ENCODE peak calls at places on chromosomes 1 and 21, in four cellular contexts. One of them, this sample, is unnamed.

GRCh38 chr1:89781494-89782126 is 39.2 kb upstream of the LRRC8D start:
- DNase-seq in IMR-90: no peak
- DNase-seq in K562: no peak
- DNase-seq in HepG2: no peak
- DNase-seq in this sample: no peak

GRCh38 chr1:39676951-39677350 is 5.0 kb upstream of the NT5C1A start:
- DNase-seq in IMR-90: no peak
- DNase-seq in K562: peak
- DNase-seq in HepG2: no peak
- DNase-seq in this sample: no peak

GRCh38 chr1:65449214-65449823 is 28.9 kb downstream of the LEPR start:
- DNase-seq in IMR-90: no peak
- DNase-seq in K562: no peak
- DNase-seq in HepG2: no peak
- DNase-seq in this sample: no peak

GRCh38 chr1:47575855-47576757 is 138.3 kb downstream of the FOXD2 start:
- DNase-seq in IMR-90: peak
- DNase-seq in K562: no peak
- DNase-seq in HepG2: no peak
- DNase-seq in this sample: no peak

GRCh38 chr1:218164930-218165686 is 120.0 kb upstream of the RRP15 start:
- DNase-seq in IMR-90: no peak
- DNase-seq in K562: no peak
- DNase-seq in HepG2: no peak
- DNase-seq in this sample: peak

GRCh38 chr21:46634966-46635323 is 529 bp upstream of the PRMT2 start:
- DNase-seq in IMR-90: peak
- DNase-seq in K562: peak
- DNase-seq in HepG2: peak
- DNase-seq in this sample: peak

GRCh38 chr1:7222616-7223015 is 437.4 kb downstream of the CAMTA1 start:
- DNase-seq in IMR-90: no peak
- DNase-seq in K562: no peak
- DNase-seq in HepG2: no peak
- DNase-seq in this sample: no peak

GRCh38 chr1:107690491-107690890 is 274.5 kb downstream of the VAV3 start:
- DNase-seq in IMR-90: no peak
- DNase-seq in K562: no peak
- DNase-seq in HepG2: peak
- DNase-seq in this sample: no peak

GRCh38 chr1:58363639-58364038 is 182.9 kb downstream of the OMA1 start:
- DNase-seq in IMR-90: no peak
- DNase-seq in K562: no peak
- DNase-seq in HepG2: no peak
- DNase-seq in this sample: no peak

GRCh38 chr1:184465489-184466146 is 78.8 kb downstream of the C1orf21 start:
- DNase-seq in IMR-90: no peak
- DNase-seq in K562: peak
- DNase-seq in HepG2: no peak
- DNase-seq in this sample: no peak

GRCh38 chr1:51927029-51927428 is 48.5 kb upstream of the NRDC start:
- DNase-seq in IMR-90: peak
- DNase-seq in K562: no peak
- DNase-seq in HepG2: no peak
- DNase-seq in this sample: no peak

GRCh38 chr1:40391688-40392145 is 18.2 kb downstream of the SMAP2 start:
- DNase-seq in IMR-90: no peak
- DNase-seq in K562: no peak
- DNase-seq in HepG2: no peak
- DNase-seq in this sample: no peak

GRCh38 chr1:14707774-14708450 is 109.4 kb downstream of the KAZN start:
- DNase-seq in IMR-90: no peak
- DNase-seq in K562: no peak
- DNase-seq in HepG2: no peak
- DNase-seq in this sample: no peak

GRCh38 chr1:53968125-53968513 is 22.0 kb downstream of the LRRC42 start:
- DNase-seq in IMR-90: peak
- DNase-seq in K562: no peak
- DNase-seq in HepG2: peak
- DNase-seq in this sample: no peak

GRCh38 chr1:10914056-10914455 is 98.4 kb upstream of the TARDBP start:
- DNase-seq in IMR-90: no peak
- DNase-seq in K562: no peak
- DNase-seq in HepG2: no peak
- DNase-seq in this sample: no peak

GRCh38 chr21:45264919-45265515 is 22.7 kb downstream of the POFUT2 start:
- DNase-seq in IMR-90: no peak
- DNase-seq in K562: no peak
- DNase-seq in HepG2: no peak
- DNase-seq in this sample: no peak

GRCh38 chr1:212637902-212638301 is 29.3 kb downstream of the ATF3 start:
- DNase-seq in IMR-90: peak
- DNase-seq in K562: no peak
- DNase-seq in HepG2: no peak
- DNase-seq in this sample: no peak

GRCh38 chr1:96845464-96845863 is 123.9 kb downstream of the PTBP2 start:
- DNase-seq in IMR-90: no peak
- DNase-seq in K562: peak
- DNase-seq in HepG2: peak
- DNase-seq in this sample: peak

GRCh38 chr21:40901690-40902089 is 54.7 kb upstream of the DSCAM start:
- DNase-seq in IMR-90: no peak
- DNase-seq in K562: no peak
- DNase-seq in HepG2: no peak
- DNase-seq in this sample: no peak

GRCh38 chr21:43332872-43333300 is 94.0 kb downstream of the SIK1 start:
- DNase-seq in IMR-90: peak
- DNase-seq in K562: no peak
- DNase-seq in HepG2: no peak
- DNase-seq in this sample: no peak

GRCh38 chr1:62926681-62927252 is 142.8 kb downstream of the ATG4C start:
- DNase-seq in IMR-90: no peak
- DNase-seq in K562: no peak
- DNase-seq in HepG2: no peak
- DNase-seq in this sample: no peak

GRCh38 chr1:156063997-156064285 is 3.0 kb downstream of the RAB25 start:
- DNase-seq in IMR-90: peak
- DNase-seq in K562: no peak
- DNase-seq in HepG2: no peak
- DNase-seq in this sample: no peak

GRCh38 chr21:44919111-44919912 is 1.4 kb downstream of the ITGB2 start:
- DNase-seq in IMR-90: no peak
- DNase-seq in K562: no peak
- DNase-seq in HepG2: no peak
- DNase-seq in this sample: no peak

GRCh38 chr21:37614351-37614875 is 247.8 kb downstream of the DYRK1A start:
- DNase-seq in IMR-90: no peak
- DNase-seq in K562: no peak
- DNase-seq in HepG2: no peak
- DNase-seq in this sample: no peak

GRCh38 chr1:170067253-170067819 is 7.2 kb downstream of the KIFAP3 start:
- DNase-seq in IMR-90: peak
- DNase-seq in K562: peak
- DNase-seq in HepG2: no peak
- DNase-seq in this sample: no peak

GRCh38 chr1:83692524-83693336 is 306.2 kb downstream of the TTLL7 start:
- DNase-seq in IMR-90: peak
- DNase-seq in K562: no peak
- DNase-seq in HepG2: peak
- DNase-seq in this sample: no peak

GRCh38 chr1:185916866-185917265 is 182.7 kb downstream of the HMCN1 start:
- DNase-seq in IMR-90: peak
- DNase-seq in K562: no peak
- DNase-seq in HepG2: no peak
- DNase-seq in this sample: no peak

GRCh38 chr1:20792177-20792576 is 5.1 kb upstream of the HP1BP3 start:
- DNase-seq in IMR-90: peak
- DNase-seq in K562: no peak
- DNase-seq in HepG2: no peak
- DNase-seq in this sample: no peak

GRCh38 chr1:200411406-200412257 is 1.8 kb upstream of the ZNF281 start:
- DNase-seq in IMR-90: no peak
- DNase-seq in K562: no peak
- DNase-seq in HepG2: peak
- DNase-seq in this sample: no peak

GRCh38 chr21:33026299-33026858 is 644 bp downstream of the OLIG2 start:
- DNase-seq in IMR-90: no peak
- DNase-seq in K562: no peak
- DNase-seq in HepG2: no peak
- DNase-seq in this sample: no peak

GRCh38 chr21:32371913-32372314 is 20.9 kb downstream of the URB1 start:
- DNase-seq in IMR-90: peak
- DNase-seq in K562: no peak
- DNase-seq in HepG2: no peak
- DNase-seq in this sample: peak

GRCh38 chr1:224615861-224616760 is at the start of gene CNIH3:
- DNase-seq in IMR-90: peak
- DNase-seq in K562: no peak
- DNase-seq in HepG2: no peak
- DNase-seq in this sample: peak

GRCh38 chr1:156760092-156760795 is 7.1 kb upstream of the PRCC start:
- DNase-seq in IMR-90: no peak
- DNase-seq in K562: no peak
- DNase-seq in HepG2: no peak
- DNase-seq in this sample: no peak

GRCh38 chr1:61254629-61255323 is 172.4 kb downstream of the NFIA start:
- DNase-seq in IMR-90: peak
- DNase-seq in K562: no peak
- DNase-seq in HepG2: no peak
- DNase-seq in this sample: no peak

GRCh38 chr1:172514108-172514507 is 18.8 kb upstream of the SUCO start:
- DNase-seq in IMR-90: no peak
- DNase-seq in K562: no peak
- DNase-seq in HepG2: no peak
- DNase-seq in this sample: no peak

GRCh38 chr1:197736689-197737088 is 38.6 kb downstream of the DENND1B start:
- DNase-seq in IMR-90: peak
- DNase-seq in K562: no peak
- DNase-seq in HepG2: no peak
- DNase-seq in this sample: no peak

GRCh38 chr1:178634445-178634844 is 90.6 kb upstream of the RALGPS2 start:
- DNase-seq in IMR-90: no peak
- DNase-seq in K562: no peak
- DNase-seq in HepG2: no peak
- DNase-seq in this sample: no peak

GRCh38 chr1:67285780-67286488 is 21.7 kb upstream of the IL12RB2 start:
- DNase-seq in IMR-90: no peak
- DNase-seq in K562: no peak
- DNase-seq in HepG2: no peak
- DNase-seq in this sample: no peak
- TF ChIP-seq MAZ in IMR-90: no peak
- TF ChIP-seq MAZ in K562: no peak
- TF ChIP-seq MAZ in HepG2: no peak
- TF ChIP-seq MAZ in this sample: no peak

DNA sequence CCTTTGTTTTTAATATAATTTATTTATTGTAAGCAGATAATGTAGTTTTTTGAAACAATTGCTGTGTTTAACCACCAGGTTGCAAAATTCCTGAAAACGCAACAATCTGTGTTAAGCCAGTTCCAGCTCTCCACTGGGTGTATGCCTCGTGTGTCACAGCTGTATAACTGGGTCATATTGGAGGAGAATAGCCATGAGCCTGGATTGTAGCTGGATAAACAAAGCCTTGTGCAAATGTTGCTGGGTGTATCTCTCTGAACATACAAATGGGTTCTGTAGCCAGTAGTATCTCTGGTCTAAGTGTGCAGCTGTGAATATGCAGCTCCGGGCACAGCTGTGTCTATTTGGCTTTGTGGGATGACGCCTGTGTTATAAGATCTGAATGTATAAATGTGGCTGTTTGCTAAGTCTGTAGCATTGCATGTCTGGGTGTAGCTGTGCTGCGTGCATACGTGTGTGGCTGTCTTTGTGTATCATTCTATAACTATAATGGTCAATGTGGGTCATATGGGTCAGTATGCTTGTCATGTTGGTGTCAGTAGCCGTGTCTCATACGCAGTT is 2.7 kb downstream of the TCEA3 start:
- DNase-seq in IMR-90: peak
- DNase-seq in K562: peak
- DNase-seq in HepG2: peak
- DNase-seq in this sample: no peak
- TF ChIP-seq MAZ in IMR-90: no peak
- TF ChIP-seq MAZ in K562: no peak
- TF ChIP-seq MAZ in HepG2: no peak
- TF ChIP-seq MAZ in this sample: no peak

GRCh38 chr1:17549384-17549783 is 9.9 kb downstream of the ARHGEF10L start:
- DNase-seq in IMR-90: no peak
- DNase-seq in K562: no peak
- DNase-seq in HepG2: no peak
- DNase-seq in this sample: no peak

GRCh38 chr1:17551755-17552234 is 12.3 kb downstream of the ARHGEF10L start:
- DNase-seq in IMR-90: peak
- DNase-seq in K562: no peak
- DNase-seq in HepG2: no peak
- DNase-seq in this sample: no peak

GRCh38 chr1:17553970-17554369 is 14.5 kb downstream of the ARHGEF10L start:
- DNase-seq in IMR-90: peak
- DNase-seq in K562: no peak
- DNase-seq in HepG2: no peak
- DNase-seq in this sample: no peak

GRCh38 chr1:17547271-17547670 is 7.8 kb downstream of the ARHGEF10L start:
- DNase-seq in IMR-90: no peak
- DNase-seq in K562: no peak
- DNase-seq in HepG2: no peak
- DNase-seq in this sample: no peak

GRCh38 chr1:17550684-17551584 is 11.4 kb downstream of the ARHGEF10L start:
- DNase-seq in IMR-90: peak
- DNase-seq in K562: no peak
- DNase-seq in HepG2: no peak
- DNase-seq in this sample: no peak
- TF ChIP-seq MAZ in IMR-90: no peak
- TF ChIP-seq MAZ in K562: no peak
- TF ChIP-seq MAZ in HepG2: no peak
- TF ChIP-seq MAZ in this sample: no peak

GRCh38 chr1:221992427-221992826 is 250.5 kb upstream of the DUSP10 start:
- DNase-seq in IMR-90: no peak
- DNase-seq in K562: no peak
- DNase-seq in HepG2: no peak
- DNase-seq in this sample: no peak

GRCh38 chr1:221994274-221994698 is 252.4 kb upstream of the DUSP10 start:
- DNase-seq in IMR-90: peak
- DNase-seq in K562: no peak
- DNase-seq in HepG2: no peak
- DNase-seq in this sample: no peak

GRCh38 chr1:221994939-221995338 is 253.1 kb upstream of the DUSP10 start:
- DNase-seq in IMR-90: peak
- DNase-seq in K562: no peak
- DNase-seq in HepG2: no peak
- DNase-seq in this sample: no peak

GRCh38 chr1:221991221-221991620 is 249.3 kb upstream of the DUSP10 start:
- DNase-seq in IMR-90: peak
- DNase-seq in K562: no peak
- DNase-seq in HepG2: no peak
- DNase-seq in this sample: no peak

GRCh38 chr1:221993444-221993948 is 251.6 kb upstream of the DUSP10 start:
- DNase-seq in IMR-90: no peak
- DNase-seq in K562: no peak
- DNase-seq in HepG2: no peak
- DNase-seq in this sample: no peak
- TF ChIP-seq MAZ in IMR-90: no peak
- TF ChIP-seq MAZ in K562: no peak
- TF ChIP-seq MAZ in HepG2: no peak
- TF ChIP-seq MAZ in this sample: no peak

GRCh38 chr1:235074335-235075120 is 54.1 kb downstream of the TOMM20 start:
- DNase-seq in IMR-90: peak
- DNase-seq in K562: no peak
- DNase-seq in HepG2: peak
- DNase-seq in this sample: peak
- TF ChIP-seq MAZ in IMR-90: peak
- TF ChIP-seq MAZ in K562: no peak
- TF ChIP-seq MAZ in HepG2: peak
- TF ChIP-seq MAZ in this sample: no peak